ENCODE peak calls at places on chromosomes 5 and 9, in eight cellular contexts. One of them, this sample, is unnamed.

GRCh38 chr5:126745259-126745992 is 31.5 kb upstream of the LMNB1 start:
- DNase-seq in HepG2: no peak
- DNase-seq in transverse colon: no peak
- DNase-seq in psoas muscle: no peak
- DNase-seq in breast epithelium: no peak
- DNase-seq in testis: no peak
- DNase-seq in neural progenitor cell: no peak
- DNase-seq in MM.1S: no peak
- DNase-seq in this sample: no peak

GRCh38 chr5:180142824-180143610 is 66.0 kb downstream of the RASGEF1C start:
- DNase-seq in HepG2: no peak
- DNase-seq in transverse colon: no peak
- DNase-seq in psoas muscle: peak
- DNase-seq in breast epithelium: peak
- DNase-seq in testis: peak
- DNase-seq in neural progenitor cell: no peak
- DNase-seq in MM.1S: no peak
- DNase-seq in this sample: peak

GRCh38 chr9:93702261-93702660 is 125.9 kb downstream of the PHF2 start:
- DNase-seq in HepG2: no peak
- DNase-seq in transverse colon: no peak
- DNase-seq in psoas muscle: no peak
- DNase-seq in breast epithelium: no peak
- DNase-seq in testis: no peak
- DNase-seq in neural progenitor cell: no peak
- DNase-seq in MM.1S: no peak
- DNase-seq in this sample: no peak

GRCh38 chr9:108549184-108549583 is 306.6 kb downstream of the ACTL7B start:
- DNase-seq in HepG2: no peak
- DNase-seq in transverse colon: no peak
- DNase-seq in psoas muscle: no peak
- DNase-seq in breast epithelium: peak
- DNase-seq in testis: no peak
- DNase-seq in neural progenitor cell: no peak
- DNase-seq in MM.1S: no peak
- DNase-seq in this sample: no peak

GRCh38 chr9:116165912-116166311 is 12.3 kb downstream of the PAPPA start:
- DNase-seq in HepG2: no peak
- DNase-seq in transverse colon: no peak
- DNase-seq in psoas muscle: no peak
- DNase-seq in breast epithelium: no peak
- DNase-seq in testis: no peak
- DNase-seq in neural progenitor cell: no peak
- DNase-seq in MM.1S: no peak
- DNase-seq in this sample: no peak

GRCh38 chr9:16572005-16572727 is 298.3 kb downstream of the BNC2 start:
- DNase-seq in HepG2: no peak
- DNase-seq in transverse colon: no peak
- DNase-seq in psoas muscle: no peak
- DNase-seq in breast epithelium: no peak
- DNase-seq in testis: no peak
- DNase-seq in neural progenitor cell: peak
- DNase-seq in MM.1S: no peak
- DNase-seq in this sample: no peak

GRCh38 chr5:32444191-32444945 is at the start of gene ZFR:
- DNase-seq in HepG2: peak
- DNase-seq in transverse colon: peak
- DNase-seq in psoas muscle: peak
- DNase-seq in breast epithelium: peak
- DNase-seq in testis: peak
- DNase-seq in neural progenitor cell: peak
- DNase-seq in MM.1S: peak
- DNase-seq in this sample: peak

GRCh38 chr5:38500861-38501260 is 55.6 kb downstream of the LIFR start:
- DNase-seq in HepG2: no peak
- DNase-seq in transverse colon: no peak
- DNase-seq in psoas muscle: no peak
- DNase-seq in breast epithelium: no peak
- DNase-seq in testis: no peak
- DNase-seq in neural progenitor cell: peak
- DNase-seq in MM.1S: no peak
- DNase-seq in this sample: no peak

GRCh38 chr5:173155912-173156311 is 11.6 kb downstream of the BNIP1 start:
- DNase-seq in HepG2: no peak
- DNase-seq in transverse colon: no peak
- DNase-seq in psoas muscle: no peak
- DNase-seq in breast epithelium: no peak
- DNase-seq in testis: no peak
- DNase-seq in neural progenitor cell: no peak
- DNase-seq in MM.1S: no peak
- DNase-seq in this sample: no peak

GRCh38 chr9:137428311-137428630 is 5.1 kb downstream of the NOXA1 start:
- DNase-seq in HepG2: no peak
- DNase-seq in transverse colon: no peak
- DNase-seq in psoas muscle: peak
- DNase-seq in breast epithelium: no peak
- DNase-seq in testis: no peak
- DNase-seq in neural progenitor cell: no peak
- DNase-seq in MM.1S: no peak
- DNase-seq in this sample: no peak

GRCh38 chr5:1667648-1668140 is 131.9 kb downstream of the MRPL36 start:
- DNase-seq in HepG2: no peak
- DNase-seq in transverse colon: no peak
- DNase-seq in psoas muscle: no peak
- DNase-seq in breast epithelium: peak
- DNase-seq in testis: no peak
- DNase-seq in neural progenitor cell: no peak
- DNase-seq in MM.1S: no peak
- DNase-seq in this sample: no peak

GRCh38 chr5:141805874-141806273 is 72.3 kb downstream of the PCDH1 start:
- DNase-seq in HepG2: no peak
- DNase-seq in transverse colon: no peak
- DNase-seq in psoas muscle: no peak
- DNase-seq in breast epithelium: no peak
- DNase-seq in testis: no peak
- DNase-seq in neural progenitor cell: no peak
- DNase-seq in MM.1S: no peak
- DNase-seq in this sample: no peak

GRCh38 chr9:4620881-4621555 is 41.1 kb upstream of the PLPP6 start:
- DNase-seq in HepG2: no peak
- DNase-seq in transverse colon: no peak
- DNase-seq in psoas muscle: no peak
- DNase-seq in breast epithelium: no peak
- DNase-seq in testis: no peak
- DNase-seq in neural progenitor cell: peak
- DNase-seq in MM.1S: no peak
- DNase-seq in this sample: no peak

GRCh38 chr5:73633060-73633459 is 7.1 kb downstream of the ARHGEF28 start:
- DNase-seq in HepG2: no peak
- DNase-seq in transverse colon: no peak
- DNase-seq in psoas muscle: no peak
- DNase-seq in breast epithelium: no peak
- DNase-seq in testis: no peak
- DNase-seq in neural progenitor cell: no peak
- DNase-seq in MM.1S: no peak
- DNase-seq in this sample: no peak

GRCh38 chr5:125289606-125290005 is 543.2 kb upstream of the ZNF608 start:
- DNase-seq in HepG2: no peak
- DNase-seq in transverse colon: no peak
- DNase-seq in psoas muscle: no peak
- DNase-seq in breast epithelium: no peak
- DNase-seq in testis: no peak
- DNase-seq in neural progenitor cell: no peak
- DNase-seq in MM.1S: no peak
- DNase-seq in this sample: no peak

GRCh38 chr9:120910643-120911042 is 16.0 kb downstream of the TRAF1 start:
- DNase-seq in HepG2: no peak
- DNase-seq in transverse colon: no peak
- DNase-seq in psoas muscle: no peak
- DNase-seq in breast epithelium: no peak
- DNase-seq in testis: no peak
- DNase-seq in neural progenitor cell: no peak
- DNase-seq in MM.1S: no peak
- DNase-seq in this sample: no peak

GRCh38 chr9:136147890-136148714 is 29.4 kb upstream of the TMEM250 start:
- DNase-seq in HepG2: no peak
- DNase-seq in transverse colon: no peak
- DNase-seq in psoas muscle: no peak
- DNase-seq in breast epithelium: no peak
- DNase-seq in testis: no peak
- DNase-seq in neural progenitor cell: peak
- DNase-seq in MM.1S: no peak
- DNase-seq in this sample: no peak

GRCh38 chr5:154309361-154309725 is 118.8 kb downstream of the GALNT10 start:
- DNase-seq in HepG2: no peak
- DNase-seq in transverse colon: no peak
- DNase-seq in psoas muscle: no peak
- DNase-seq in breast epithelium: no peak
- DNase-seq in testis: no peak
- DNase-seq in neural progenitor cell: no peak
- DNase-seq in MM.1S: no peak
- DNase-seq in this sample: no peak

GRCh38 chr5:145668714-145669113 is 166.4 kb downstream of the PRELID2 start:
- DNase-seq in HepG2: peak
- DNase-seq in transverse colon: no peak
- DNase-seq in psoas muscle: no peak
- DNase-seq in breast epithelium: no peak
- DNase-seq in testis: no peak
- DNase-seq in neural progenitor cell: no peak
- DNase-seq in MM.1S: no peak
- DNase-seq in this sample: no peak

GRCh38 chr5:1515921-1516571 is 7.7 kb downstream of the LPCAT1 start:
- DNase-seq in HepG2: peak
- DNase-seq in transverse colon: peak
- DNase-seq in psoas muscle: peak
- DNase-seq in breast epithelium: no peak
- DNase-seq in testis: peak
- DNase-seq in neural progenitor cell: no peak
- DNase-seq in MM.1S: no peak
- DNase-seq in this sample: peak

GRCh38 chr5:57117601-57118000 is 56.3 kb upstream of the GPBP1 start:
- DNase-seq in HepG2: no peak
- DNase-seq in transverse colon: no peak
- DNase-seq in psoas muscle: no peak
- DNase-seq in breast epithelium: no peak
- DNase-seq in testis: no peak
- DNase-seq in neural progenitor cell: no peak
- DNase-seq in MM.1S: peak
- DNase-seq in this sample: no peak

GRCh38 chr9:138120072-138120471 is 242.5 kb downstream of the CACNA1B start:
- DNase-seq in HepG2: no peak
- DNase-seq in transverse colon: no peak
- DNase-seq in psoas muscle: peak
- DNase-seq in breast epithelium: no peak
- DNase-seq in testis: no peak
- DNase-seq in neural progenitor cell: no peak
- DNase-seq in MM.1S: no peak
- DNase-seq in this sample: no peak

GRCh38 chr5:148957591-148958202 is 105.2 kb downstream of the SH3TC2 start:
- DNase-seq in HepG2: peak
- DNase-seq in transverse colon: peak
- DNase-seq in psoas muscle: no peak
- DNase-seq in breast epithelium: no peak
- DNase-seq in testis: peak
- DNase-seq in neural progenitor cell: peak
- DNase-seq in MM.1S: peak
- DNase-seq in this sample: no peak

GRCh38 chr5:60295423-60295822 is 401.9 kb upstream of the PDE4D start:
- DNase-seq in HepG2: peak
- DNase-seq in transverse colon: peak
- DNase-seq in psoas muscle: no peak
- DNase-seq in breast epithelium: no peak
- DNase-seq in testis: peak
- DNase-seq in neural progenitor cell: peak
- DNase-seq in MM.1S: peak
- DNase-seq in this sample: no peak
- TF ChIP-seq CTCF in HepG2: peak
- TF ChIP-seq CTCF in transverse colon: peak
- TF ChIP-seq CTCF in psoas muscle: no peak
- TF ChIP-seq CTCF in breast epithelium: peak
- TF ChIP-seq CTCF in testis: no peak
- TF ChIP-seq CTCF in neural progenitor cell: peak
- TF ChIP-seq CTCF in MM.1S: peak
- TF ChIP-seq CTCF in this sample: peak

DNA sequence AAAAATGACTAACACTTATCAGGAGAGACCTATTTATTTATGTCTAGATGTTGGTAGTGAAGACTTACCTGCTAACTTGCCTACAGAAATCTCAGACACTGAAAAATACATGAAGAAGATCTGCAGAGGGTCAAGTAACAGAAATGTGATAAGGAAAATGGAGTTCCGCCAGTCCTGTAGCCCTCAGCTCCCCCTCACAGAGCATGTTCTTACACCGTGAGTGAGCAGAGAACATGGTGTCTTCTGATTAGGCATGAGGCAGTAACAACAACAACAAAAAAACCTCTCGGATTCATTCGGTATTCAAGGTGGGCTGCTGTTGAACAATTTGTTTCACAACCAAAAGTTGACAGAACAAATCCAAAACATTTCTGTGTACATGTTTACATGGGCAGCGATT is 162.0 kb upstream of the SNX2 start:
- DNase-seq in HepG2: no peak
- DNase-seq in transverse colon: no peak
- DNase-seq in psoas muscle: no peak
- DNase-seq in breast epithelium: no peak
- DNase-seq in testis: peak
- DNase-seq in neural progenitor cell: no peak
- DNase-seq in MM.1S: no peak
- DNase-seq in this sample: no peak
- H3K27ac ChIP-seq in HepG2: no peak
- H3K27ac ChIP-seq in transverse colon: no peak
- H3K27ac ChIP-seq in psoas muscle: no peak
- H3K27ac ChIP-seq in breast epithelium: no peak
- H3K27ac ChIP-seq in testis: peak
- H3K27ac ChIP-seq in neural progenitor cell: no peak
- H3K27ac ChIP-seq in MM.1S: no peak
- H3K27ac ChIP-seq in this sample: no peak

DNA sequence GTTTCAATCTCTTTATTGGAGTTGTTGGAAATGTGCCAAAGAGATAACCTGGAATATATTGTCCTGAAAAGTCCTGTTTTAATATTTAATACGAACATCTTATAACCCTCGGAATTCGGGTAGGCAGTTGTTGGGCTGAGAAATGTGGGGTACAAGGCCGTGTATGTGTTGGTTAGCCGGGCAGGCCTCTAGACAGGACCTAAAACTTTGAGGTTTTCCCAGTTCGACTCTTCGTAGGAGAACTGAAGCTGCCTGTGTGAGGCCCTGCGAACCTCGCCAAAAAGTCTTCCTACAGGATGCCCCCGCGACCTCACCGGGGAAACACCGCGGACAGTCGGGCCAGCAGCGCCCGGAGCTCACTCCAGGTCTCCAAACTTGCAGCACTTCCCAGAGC is 583 bp upstream of the TJP2 start:
- DNase-seq in HepG2: no peak
- DNase-seq in transverse colon: no peak
- DNase-seq in psoas muscle: no peak
- DNase-seq in breast epithelium: no peak
- DNase-seq in testis: no peak
- DNase-seq in neural progenitor cell: no peak
- DNase-seq in MM.1S: no peak
- DNase-seq in this sample: no peak
- H3K4me3 ChIP-seq in HepG2: peak
- H3K4me3 ChIP-seq in transverse colon: peak
- H3K4me3 ChIP-seq in psoas muscle: peak
- H3K4me3 ChIP-seq in breast epithelium: peak
- H3K4me3 ChIP-seq in testis: peak
- H3K4me3 ChIP-seq in neural progenitor cell: peak
- H3K4me3 ChIP-seq in MM.1S: peak
- H3K4me3 ChIP-seq in this sample: peak

GRCh38 chr5:35815089-35815936 is 41.4 kb upstream of the IL7R start:
- DNase-seq in HepG2: peak
- DNase-seq in transverse colon: no peak
- DNase-seq in psoas muscle: no peak
- DNase-seq in breast epithelium: no peak
- DNase-seq in testis: no peak
- DNase-seq in neural progenitor cell: peak
- DNase-seq in MM.1S: peak
- DNase-seq in this sample: no peak
- TF ChIP-seq CTCF in HepG2: peak
- TF ChIP-seq CTCF in transverse colon: peak
- TF ChIP-seq CTCF in psoas muscle: peak
- TF ChIP-seq CTCF in breast epithelium: no peak
- TF ChIP-seq CTCF in testis: no peak
- TF ChIP-seq CTCF in neural progenitor cell: peak
- TF ChIP-seq CTCF in MM.1S: peak
- TF ChIP-seq CTCF in this sample: no peak